ENCODE peak calls at places on chromosomes 7 and 10, in four cellular contexts. J, U, O and V are unnamed samples.

GRCh38 chr7:93883078-93883916 is 7.3 kb downstream of the TFPI2 start:
- DNase-seq in J (no peak), U (no peak), O (no peak), V (no peak)

GRCh38 chr10:80356563-80356999 is at the start of the genes DYDC1 and DYDC2:
- DNase-seq in J (peak; percentile 84), U (peak; percentile 51), O (peak; percentile 24), V (no peak)

GRCh38 chr7:15016726-15017125 is 114.2 kb upstream of the DGKB start:
- DNase-seq in J (no peak), U (no peak), O (no peak), V (no peak)

GRCh38 chr10:78342787-78343186 is 309.1 kb downstream of the RPS24 start:
- DNase-seq in J (no peak), U (no peak), O (no peak), V (no peak)

GRCh38 chr7:158468700-158469296 is 118.8 kb downstream of the PTPRN2 start:
- DNase-seq in J (no peak), U (no peak), O (no peak), V (no peak)

GRCh38 chr7:5532520-5533335 is 109.1 kb upstream of the TNRC18 start:
- DNase-seq in J (peak; percentile 64), U (no peak), O (no peak), V (peak; percentile 78)

GRCh38 chr7:57199252-57199651 is 67.0 kb upstream of the ZNF479 start:
- DNase-seq in J (no peak), U (no peak), O (no peak), V (no peak)

GRCh38 chr10:119337796-119338432 is 130.5 kb downstream of the GRK5 start:
- DNase-seq in J (no peak), U (no peak), O (no peak), V (no peak)

GRCh38 chr10:69483988-69484387 is 32.7 kb downstream of the TSPAN15 start:
- DNase-seq in J (no peak), U (no peak), O (no peak), V (no peak)

GRCh38 chr10:1063232-1063862 is 7.2 kb downstream of the WDR37 start:
- DNase-seq in J (no peak), U (no peak), O (no peak), V (no peak)

GRCh38 chr7:128672927-128673517 is 930 bp downstream of the GARIN1A start:
- DNase-seq in J (peak; percentile 68), U (peak; percentile 23), O (no peak), V (no peak)

GRCh38 chr7:136133491-136133990 is 156.4 kb upstream of the MTPN start:
- DNase-seq in J (no peak), U (no peak), O (no peak), V (no peak)

GRCh38 chr10:27687326-27687725 is 58.3 kb downstream of the MKX start:
- DNase-seq in J (no peak), U (no peak), O (no peak), V (no peak)

GRCh38 chr7:139457153-139457946 is 26.1 kb downstream of the KLRG2 start:
- DNase-seq in J (no peak), U (no peak), O (no peak), V (no peak)